ENCODE peak calls at places on chromosomes 4 and X, in six cellular contexts. One of them, this sample, is unnamed.

GRCh38 chrX:47176101-47176740 is 17.4 kb upstream of the UBA1 start:
- DNase-seq in left kidney: no peak
- DNase-seq in NCI-H146: no peak
- DNase-seq in trophoblast cell: no peak
- DNase-seq in RCC 7860: no peak
- DNase-seq in dorsolateral prefrontal cortex: no peak
- DNase-seq in this sample: no peak

GRCh38 chr4:25633541-25633940 is 22.1 kb upstream of the SLC34A2 start:
- DNase-seq in left kidney: no peak
- DNase-seq in NCI-H146: no peak
- DNase-seq in trophoblast cell: no peak
- DNase-seq in RCC 7860: no peak
- DNase-seq in dorsolateral prefrontal cortex: no peak
- DNase-seq in this sample: no peak

GRCh38 chrX:154990496-154990895 is 32.0 kb downstream of the F8 start:
- DNase-seq in left kidney: no peak
- DNase-seq in NCI-H146: no peak
- DNase-seq in trophoblast cell: no peak
- DNase-seq in RCC 7860: no peak
- DNase-seq in dorsolateral prefrontal cortex: no peak
- DNase-seq in this sample: no peak

GRCh38 chrX:13373807-13374187 is 53.9 kb upstream of the ATXN3L start:
- DNase-seq in left kidney: no peak
- DNase-seq in NCI-H146: no peak
- DNase-seq in trophoblast cell: no peak
- DNase-seq in RCC 7860: no peak
- DNase-seq in dorsolateral prefrontal cortex: no peak
- DNase-seq in this sample: no peak

GRCh38 chr4:126306152-126306869 is 991.6 kb downstream of the FAT4 start:
- DNase-seq in left kidney: no peak
- DNase-seq in NCI-H146: no peak
- DNase-seq in trophoblast cell: no peak
- DNase-seq in RCC 7860: no peak
- DNase-seq in dorsolateral prefrontal cortex: no peak
- DNase-seq in this sample: no peak

GRCh38 chrX:55451626-55451989 is 319 bp upstream of the MAGEH1 start:
- DNase-seq in left kidney: no peak
- DNase-seq in NCI-H146: no peak
- DNase-seq in trophoblast cell: no peak
- DNase-seq in RCC 7860: no peak
- DNase-seq in dorsolateral prefrontal cortex: no peak
- DNase-seq in this sample: no peak

GRCh38 chrX:12791253-12792228 is at the start of gene PRPS2:
- DNase-seq in left kidney: peak
- DNase-seq in NCI-H146: peak
- DNase-seq in trophoblast cell: no peak
- DNase-seq in RCC 7860: peak
- DNase-seq in dorsolateral prefrontal cortex: peak
- DNase-seq in this sample: no peak

GRCh38 chr4:126269106-126269505 is 954.4 kb downstream of the FAT4 start:
- DNase-seq in left kidney: no peak
- DNase-seq in NCI-H146: no peak
- DNase-seq in trophoblast cell: no peak
- DNase-seq in RCC 7860: no peak
- DNase-seq in dorsolateral prefrontal cortex: no peak
- DNase-seq in this sample: no peak

GRCh38 chr4:146033149-146033548 is 94.5 kb upstream of the ZNF827 start:
- DNase-seq in left kidney: peak
- DNase-seq in NCI-H146: peak
- DNase-seq in trophoblast cell: no peak
- DNase-seq in RCC 7860: no peak
- DNase-seq in dorsolateral prefrontal cortex: no peak
- DNase-seq in this sample: peak

GRCh38 chrX:116243039-116243438 is 72.5 kb downstream of the AGTR2 start:
- DNase-seq in left kidney: no peak
- DNase-seq in NCI-H146: no peak
- DNase-seq in trophoblast cell: no peak
- DNase-seq in RCC 7860: no peak
- DNase-seq in dorsolateral prefrontal cortex: no peak
- DNase-seq in this sample: no peak

GRCh38 chr4:155426953-155427352 is 50.2 kb upstream of the MAP9 start:
- DNase-seq in left kidney: peak
- DNase-seq in NCI-H146: no peak
- DNase-seq in trophoblast cell: no peak
- DNase-seq in RCC 7860: no peak
- DNase-seq in dorsolateral prefrontal cortex: no peak
- DNase-seq in this sample: no peak

GRCh38 chr4:153224474-153224873 is 20.2 kb downstream of the TRIM2 start:
- DNase-seq in left kidney: no peak
- DNase-seq in NCI-H146: no peak
- DNase-seq in trophoblast cell: no peak
- DNase-seq in RCC 7860: no peak
- DNase-seq in dorsolateral prefrontal cortex: no peak
- DNase-seq in this sample: no peak

GRCh38 chr4:96108146-96108545 is 268.3 kb downstream of the PDHA2 start:
- DNase-seq in left kidney: no peak
- DNase-seq in NCI-H146: no peak
- DNase-seq in trophoblast cell: no peak
- DNase-seq in RCC 7860: no peak
- DNase-seq in dorsolateral prefrontal cortex: no peak
- DNase-seq in this sample: no peak

This sample was measured in epithelial cell of proximal tubule.